ENCODE peak calls at places on chromosomes 16 and 17, in five cellular contexts. A is HT-29, C is body of pancreas, Y is colonic mucosa, G is AG09309. D is an unnamed sample.

GRCh38 chr16:22813946-22814325 is at the start of gene HS3ST2:
- DNase-seq in A (no peak), C (peak), Y (peak), G (no peak), D (peak)

GRCh38 chr17:520447-521167 is 168.0 kb upstream of the RPH3AL start:
- DNase-seq in A (no peak), C (no peak), Y (no peak), G (no peak), D (no peak)

GRCh38 chr17:8314797-8315739 is 5.0 kb downstream of the ARHGEF15 start:
- DNase-seq in A (no peak), C (peak), Y (no peak), G (no peak), D (no peak)

GRCh38 chr17:79902146-79902791 is 63.0 kb upstream of the CBX4 start:
- DNase-seq in A (no peak), C (no peak), Y (no peak), G (no peak), D (no peak)

GRCh38 chr17:12230411-12230810 is 209.7 kb downstream of the MAP2K4 start:
- DNase-seq in A (no peak), C (no peak), Y (no peak), G (no peak), D (no peak)

GRCh38 chr16:72042157-72042660 is 12.1 kb upstream of the HP start:
- DNase-seq in A (no peak), C (peak), Y (no peak), G (no peak), D (no peak)

GRCh38 chr17:13777003-13777402 is 175.3 kb upstream of the HS3ST3A1 start:
- DNase-seq in A (peak), C (no peak), Y (no peak), G (no peak), D (no peak)

GRCh38 chr17:6070895-6071511 is 824 bp downstream of the WSCD1 start:
- DNase-seq in A (no peak), C (peak), Y (peak), G (no peak), D (peak)

GRCh38 chr16:69131167-69131748 is 1.1 kb downstream of the CHTF8 start:
- DNase-seq in A (peak), C (no peak), Y (peak), G (no peak), D (no peak)